ENCODE peak calls at places on chromosomes 2 and 18, in six cellular contexts. A, U, G, R, X and Y are unnamed samples.

GRCh38 chr2:48265169-48266013 is 264.6 kb upstream of the STON1 start:
- DNase-seq in A (no peak), U (no peak), G (no peak), R (no peak), X (no peak), Y (no peak)

GRCh38 chr2:36380624-36381481 is 25.3 kb downstream of the CRIM1 start:
- DNase-seq in A (peak), U (no peak), G (peak), R (no peak), X (no peak), Y (no peak)

GRCh38 chr2:215796160-215796559 is 217.2 kb downstream of the MREG start:
- DNase-seq in A (no peak), U (no peak), G (peak), R (no peak), X (no peak), Y (no peak)

GRCh38 chr2:132608222-132608795 is 61.7 kb downstream of the LYPD1 start:
- DNase-seq in A (no peak), U (no peak), G (no peak), R (no peak), X (no peak), Y (no peak)

GRCh38 chr2:31526946-31527345 is 53.8 kb downstream of the SRD5A2 start:
- DNase-seq in A (no peak), U (no peak), G (peak), R (no peak), X (no peak), Y (no peak)

GRCh38 chr2:225177098-225177497 is 134.8 kb upstream of the DOCK10 start:
- DNase-seq in A (no peak), U (no peak), G (peak), R (no peak), X (no peak), Y (no peak)

GRCh38 chr2:1856922-1857321 is 112.6 kb upstream of the PXDN start:
- DNase-seq in A (no peak), U (no peak), G (peak), R (no peak), X (no peak), Y (no peak)

GRCh38 chr2:12416600-12416999 is 300.1 kb upstream of the TRIB2 start:
- DNase-seq in A (peak), U (no peak), G (peak), R (peak), X (peak), Y (peak)

GRCh38 chr2:148282201-148282600 is 261.3 kb downstream of the MBD5 start:
- DNase-seq in A (no peak), U (no peak), G (peak), R (no peak), X (no peak), Y (no peak)

GRCh38 chr2:9164112-9164608 is 42.5 kb upstream of the ASAP2 start:
- DNase-seq in A (no peak), U (no peak), G (no peak), R (no peak), X (no peak), Y (no peak)

GRCh38 chr2:40248294-40248693 is 203.6 kb downstream of the SLC8A1 start:
- DNase-seq in A (no peak), U (no peak), G (no peak), R (no peak), X (no peak), Y (no peak)

GRCh38 chr2:200863655-200864205 is 728 bp downstream of the CLK1 start:
- DNase-seq in A (peak), U (no peak), G (peak), R (no peak), X (peak), Y (no peak)

GRCh38 chr18:23970161-23971153 is 44.1 kb upstream of the TTC39C start:
- DNase-seq in A (no peak), U (no peak), G (no peak), R (peak), X (peak), Y (peak)

GRCh38 chr18:48766025-48766424 is 184.7 kb downstream of the SMAD7 start:
- DNase-seq in A (no peak), U (no peak), G (peak), R (no peak), X (no peak), Y (no peak)

GRCh38 chr18:8705941-8706544 is 687 bp downstream of the MTCL1 start:
- DNase-seq in A (no peak), U (peak), G (no peak), R (no peak), X (peak), Y (no peak)

GRCh38 chr18:61946449-61946848 is 53.6 kb upstream of the RNF152 start:
- DNase-seq in A (no peak), U (no peak), G (peak), R (no peak), X (no peak), Y (no peak)

GRCh38 chr2:61327173-61327572 is 143.7 kb downstream of the USP34 start:
- DNase-seq in A (no peak), U (no peak), G (no peak), R (no peak), X (no peak), Y (no peak)

GRCh38 chr18:72419914-72420313 is 124.2 kb downstream of the CBLN2 start:
- DNase-seq in A (no peak), U (no peak), G (no peak), R (no peak), X (no peak), Y (no peak)